ENCODE peak calls at places on chromosomes 11 and 22, in seven cellular contexts. I is left ventricle myocardium inferior; V is brain microvascular endothelial cell; X is cardiac muscle cell; Q is effector memory CD4-positive, alpha-beta T cell; F is suprapubic skin; L is iPS DF 6.9. B is an unnamed sample.

GRCh38 chr11:820655-821512 is 2.2 kb downstream of the PNPLA2 start:
- DNase-seq in L (no peak), I (peak), F (no peak), V (no peak), Q (no peak), X (peak), B (peak)

GRCh38 chr11:130705670-130706421 is 210.4 kb downstream of the SNX19 start:
- DNase-seq in X (no peak), L (no peak), I (no peak), Q (no peak), F (no peak), V (no peak), B (no peak)

GRCh38 chr11:133917921-133918605 is 38.7 kb downstream of the IGSF9B start:
- DNase-seq in Q (no peak), I (no peak), L (no peak), X (no peak), F (no peak), V (no peak), B (no peak)

GRCh38 chr22:41910599-41911291 is 4.1 kb downstream of the SHISA8 start:
- DNase-seq in L (no peak), I (peak), Q (no peak), V (no peak), X (peak), F (no peak), B (peak)

GRCh38 chr11:44244649-44245308 is 65.2 kb downstream of the ALX4 start:
- DNase-seq in L (no peak), X (peak), Q (no peak), I (no peak), F (no peak), V (peak), B (no peak)

GRCh38 chr11:131889760-131890620 is 519.6 kb downstream of the NTM start:
- DNase-seq in Q (no peak), F (no peak), X (peak), V (no peak), L (no peak), I (no peak), B (no peak)

GRCh38 chr11:69949327-69949726 is 128.8 kb upstream of the ANO1 start:
- DNase-seq in I (peak), F (no peak), X (peak), Q (no peak), L (no peak), V (peak), B (no peak)

GRCh38 chr22:23847310-23847920 is 8.6 kb upstream of the DERL3 start:
- DNase-seq in I (no peak), L (no peak), Q (no peak), F (no peak), V (no peak), X (no peak), B (no peak)

GRCh38 chr11:75013051-75013450 is 24.3 kb downstream of the NEU3 start:
- DNase-seq in F (no peak), X (no peak), V (peak), I (no peak), L (no peak), Q (no peak), B (no peak)

GRCh38 chr22:49550766-49551362 is 276.8 kb downstream of the BRD1 start:
- DNase-seq in V (no peak), X (no peak), F (peak), Q (no peak), L (no peak), I (no peak), B (no peak)

GRCh38 chr11:119671048-119671447 is 58.0 kb downstream of the NECTIN1 start:
- DNase-seq in X (peak), F (no peak), Q (no peak), V (peak), L (no peak), I (peak), B (peak)

GRCh38 chr11:12961615-12962014 is 47.5 kb upstream of the RASSF10 start:
- DNase-seq in V (no peak), X (peak), L (no peak), Q (no peak), F (no peak), I (no peak), B (no peak)

GRCh38 chr11:66696186-66696585 is 18.5 kb upstream of the RBM4B start:
- DNase-seq in X (no peak), F (no peak), V (no peak), I (no peak), L (no peak), Q (no peak), B (no peak)

GRCh38 chr11:10923886-10924285 is 66.0 kb upstream of the ZBED5 start:
- DNase-seq in X (no peak), L (no peak), V (no peak), F (no peak), I (no peak), Q (no peak), B (no peak)

GRCh38 chr22:48424201-48424627 is 1403.5 kb downstream of the BRD1 start:
- DNase-seq in I (no peak), L (no peak), X (no peak), F (peak), Q (no peak), V (no peak), B (no peak)

GRCh38 chr22:21642584-21643448 is 714 bp downstream of the SDF2L1 start:
- DNase-seq in L (no peak), F (no peak), Q (no peak), I (no peak), X (peak), V (peak), B (no peak)

GRCh38 chr11:76838422-76839068 is 22.2 kb upstream of the ACER3 start:
- DNase-seq in X (peak), L (peak), I (no peak), V (no peak), Q (no peak), F (no peak), B (no peak)

GRCh38 chr11:79440451-79441158 is at the start of gene TENM4:
- DNase-seq in L (no peak), F (no peak), I (peak), Q (no peak), X (peak), V (no peak), B (no peak)
- H3K27ac ChIP-seq in L (no peak), F (peak), I (peak), Q (no peak), X (peak), V (no peak), B (peak)

GRCh38 chr22:46649176-46650077 is 29.2 kb downstream of the GRAMD4 start:
- DNase-seq in I (peak), L (no peak), X (peak), F (no peak), Q (no peak), V (peak), B (no peak)
- H3K27ac ChIP-seq in I (peak), L (no peak), X (peak), F (peak), Q (no peak), V (no peak), B (no peak)

DNA sequence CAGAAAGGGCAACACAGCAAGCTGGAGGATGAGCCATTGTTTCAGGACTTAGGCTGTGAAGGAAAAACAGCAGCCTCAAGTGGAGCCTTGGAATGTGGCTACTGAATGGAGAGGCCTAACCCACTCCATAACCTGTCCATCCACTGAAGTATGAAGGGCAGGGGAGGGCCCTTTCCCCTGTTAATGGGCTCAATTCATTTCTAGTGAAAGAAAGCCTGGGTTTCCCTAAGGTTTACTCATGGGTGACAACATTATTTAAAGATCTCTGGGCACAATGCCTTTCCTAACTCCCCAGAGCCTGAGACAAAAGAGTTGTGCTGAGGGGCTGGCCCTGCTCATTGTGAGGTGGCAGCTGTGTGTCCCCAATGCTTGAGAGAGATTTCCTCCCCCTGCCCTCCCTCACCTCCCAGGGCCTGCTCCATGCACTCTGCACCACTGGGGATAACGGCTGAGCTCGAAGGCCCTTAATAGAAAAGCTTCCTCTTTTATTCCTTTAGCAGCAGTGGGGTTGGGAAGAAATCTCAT is 83.8 kb downstream of the ME3 start:
- DNase-seq in F (no peak), X (no peak), L (no peak), Q (no peak), I (no peak), V (no peak), B (no peak)
- H3K27ac ChIP-seq in F (no peak), X (peak), L (no peak), Q (no peak), I (peak), V (no peak), B (no peak)

DNA sequence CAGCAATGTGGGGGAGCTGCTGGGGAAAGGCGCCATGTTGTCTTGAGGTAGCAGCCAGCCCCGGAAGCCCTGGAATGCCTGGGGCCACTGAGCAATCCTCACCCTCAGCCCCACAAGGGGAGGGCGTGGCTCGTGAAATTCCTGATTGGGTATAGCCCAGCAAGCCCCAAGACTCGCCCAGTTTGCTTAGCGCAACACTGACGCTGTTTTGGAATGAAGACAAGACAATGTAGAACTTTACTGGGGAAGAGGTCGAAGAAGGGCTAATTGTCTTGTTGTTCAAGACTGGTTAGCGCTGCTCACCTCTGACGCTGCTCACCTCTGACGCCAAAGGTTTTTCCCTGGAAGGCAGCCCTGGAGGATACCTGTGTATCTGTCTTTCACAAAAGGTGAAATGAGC is 47.6 kb downstream of the ST3GAL4 start:
- DNase-seq in X (no peak), I (no peak), Q (no peak), F (no peak), V (no peak), L (no peak), B (no peak)
- H3K27ac ChIP-seq in X (no peak), I (no peak), Q (no peak), F (peak), V (no peak), L (no peak), B (peak)